ENCODE peak calls at places on chromosomes 5 and 9, in four cellular contexts. One of them, this sample, is unnamed.

GRCh38 chr5:88663793-88664216 is 219.2 kb downstream of the MEF2C start:
- DNase-seq in non-pigmented ciliary epithelial cell: no peak
- DNase-seq in effector memory CD8-positive, alpha-beta T cell: no peak
- DNase-seq in HS-5: no peak
- DNase-seq in this sample: no peak

GRCh38 chr9:92633879-92634278 is 36.1 kb downstream of the IPPK start:
- DNase-seq in non-pigmented ciliary epithelial cell: no peak
- DNase-seq in effector memory CD8-positive, alpha-beta T cell: no peak
- DNase-seq in HS-5: no peak
- DNase-seq in this sample: no peak

GRCh38 chr9:15469406-15469805 is 41.4 kb downstream of the PSIP1 start:
- DNase-seq in non-pigmented ciliary epithelial cell: peak; percentile 2
- DNase-seq in effector memory CD8-positive, alpha-beta T cell: no peak
- DNase-seq in HS-5: no peak
- DNase-seq in this sample: no peak

GRCh38 chr5:51500-51823 is 40.5 kb upstream of the PLEKHG4B start:
- DNase-seq in non-pigmented ciliary epithelial cell: no peak
- DNase-seq in effector memory CD8-positive, alpha-beta T cell: no peak
- DNase-seq in HS-5: no peak
- DNase-seq in this sample: no peak

GRCh38 chr9:89878687-89879086 is 273.9 kb downstream of the GADD45G start:
- DNase-seq in non-pigmented ciliary epithelial cell: no peak
- DNase-seq in effector memory CD8-positive, alpha-beta T cell: no peak
- DNase-seq in HS-5: no peak
- DNase-seq in this sample: no peak

GRCh38 chr9:29078063-29078660 is 1504.9 kb upstream of the C9orf72 start:
- DNase-seq in non-pigmented ciliary epithelial cell: peak; percentile 20
- DNase-seq in effector memory CD8-positive, alpha-beta T cell: no peak
- DNase-seq in HS-5: peak; percentile 65
- DNase-seq in this sample: no peak

GRCh38 chr9:137416563-137417151 is 6.3 kb downstream of the EXD3 start:
- DNase-seq in non-pigmented ciliary epithelial cell: no peak
- DNase-seq in effector memory CD8-positive, alpha-beta T cell: no peak
- DNase-seq in HS-5: no peak
- DNase-seq in this sample: no peak

GRCh38 chr9:125906144-125906543 is 159.0 kb downstream of the PBX3 start:
- DNase-seq in non-pigmented ciliary epithelial cell: no peak
- DNase-seq in effector memory CD8-positive, alpha-beta T cell: no peak
- DNase-seq in HS-5: no peak
- DNase-seq in this sample: peak; percentile 57

GRCh38 chr9:127162567-127163365 is 40.3 kb upstream of the ANGPTL2 start:
- DNase-seq in non-pigmented ciliary epithelial cell: no peak
- DNase-seq in effector memory CD8-positive, alpha-beta T cell: no peak
- DNase-seq in HS-5: no peak
- DNase-seq in this sample: no peak

GRCh38 chr5:164578401-164578800 is 1073.0 kb downstream of the MAT2B start:
- DNase-seq in non-pigmented ciliary epithelial cell: no peak
- DNase-seq in effector memory CD8-positive, alpha-beta T cell: no peak
- DNase-seq in HS-5: no peak
- DNase-seq in this sample: no peak

GRCh38 chr9:6924988-6925563 is 167.3 kb downstream of the KDM4C start:
- DNase-seq in non-pigmented ciliary epithelial cell: no peak
- DNase-seq in effector memory CD8-positive, alpha-beta T cell: no peak
- DNase-seq in HS-5: no peak
- DNase-seq in this sample: no peak

GRCh38 chr9:132651259-132651658 is 18.5 kb downstream of the DDX31 start:
- DNase-seq in non-pigmented ciliary epithelial cell: peak; percentile 90
- DNase-seq in effector memory CD8-positive, alpha-beta T cell: no peak
- DNase-seq in HS-5: peak; percentile 78
- DNase-seq in this sample: no peak

GRCh38 chr9:89435315-89435823 is 62.5 kb downstream of the SEMA4D start:
- DNase-seq in non-pigmented ciliary epithelial cell: no peak
- DNase-seq in effector memory CD8-positive, alpha-beta T cell: no peak
- DNase-seq in HS-5: no peak
- DNase-seq in this sample: no peak

GRCh38 chr5:123142206-123142915 is 53.3 kb downstream of the PRDM6 start:
- DNase-seq in non-pigmented ciliary epithelial cell: no peak
- DNase-seq in effector memory CD8-positive, alpha-beta T cell: no peak
- DNase-seq in HS-5: no peak
- DNase-seq in this sample: no peak

GRCh38 chr9:97864396-97864795 is 11.4 kb downstream of the FOXE1 start:
- DNase-seq in non-pigmented ciliary epithelial cell: no peak
- DNase-seq in effector memory CD8-positive, alpha-beta T cell: no peak
- DNase-seq in HS-5: no peak
- DNase-seq in this sample: no peak

This sample was measured in AG04449.